ENCODE peak calls at places on chromosomes 1 and 21, in eight cellular contexts. S is hepatocyte, U is OCI-LY7, T is HCT116, A is GM23338, X is neural progenitor cell, K is PC-3, G is GM23248. Y is an unnamed sample. For H3K4me1, the result is how much of the 10 kb centered on the place peaks cover.

GRCh38 chr21:46111857-46112730 is 14.2 kb downstream of the COL6A2 start:
- DNase-seq in U (no peak), X (no peak), G (no peak), K (no peak), T (no peak), S (no peak), A (no peak), Y (no peak)

GRCh38 chr1:93713247-93713764 is 31.7 kb upstream of the BCAR3 start:
- DNase-seq in S (no peak), K (no peak), G (peak), U (no peak), X (no peak), T (no peak), A (no peak), Y (no peak)

GRCh38 chr1:40363721-40364120 is 9.8 kb upstream of the SMAP2 start:
- DNase-seq in U (peak), K (no peak), T (no peak), X (peak), S (no peak), G (peak), A (peak), Y (no peak)

GRCh38 chr1:37486680-37487618 is 12.6 kb downstream of the ZC3H12A start:
- DNase-seq in K (peak), T (peak), S (peak), U (peak), G (peak), X (peak), A (peak), Y (peak)

GRCh38 chr21:31235671-31236450 is 108.2 kb downstream of the TIAM1 start:
- DNase-seq in A (no peak), X (no peak), G (peak), K (peak), U (no peak), S (no peak), T (no peak), Y (no peak)

GRCh38 chr1:60765204-60765603 is 317.2 kb upstream of the NFIA start:
- DNase-seq in U (peak), X (peak), K (peak), S (peak), T (peak), A (peak), G (peak), Y (peak)

GRCh38 chr1:89451011-89451410 is 73.6 kb upstream of the LRRC8B start:
- DNase-seq in A (no peak), T (no peak), G (peak), K (peak), U (no peak), X (no peak), S (no peak), Y (peak)

GRCh38 chr1:30618335-30618747 is 105.0 kb downstream of the MATN1 start:
- DNase-seq in K (peak), U (no peak), T (peak), A (no peak), G (peak), X (no peak), S (peak), Y (no peak)

GRCh38 chr1:222754386-222755139 is 17.6 kb downstream of the FAM177B start:
- DNase-seq in U (no peak), X (no peak), T (no peak), K (peak), S (peak), A (no peak), G (peak), Y (no peak)

GRCh38 chr1:67166196-67166595 is at the start of gene IL23R:
- DNase-seq in A (no peak), G (no peak), X (no peak), T (no peak), S (no peak), K (no peak), U (no peak), Y (no peak)

GRCh38 chr1:228472655-228473054 is 14.5 kb upstream of the RNF187 start:
- DNase-seq in T (no peak), A (no peak), U (no peak), G (peak), S (no peak), K (no peak), X (no peak), Y (peak)

GRCh38 chr1:209072481-209072880 is 511.0 kb upstream of the CAMK1G start:
- DNase-seq in T (no peak), A (no peak), X (no peak), U (no peak), S (no peak), K (peak), G (no peak), Y (no peak)
- TF ChIP-seq EZH2phosphoT487 in T (no peak), A (no peak), X (no peak), U (no peak), S (no peak), K (no peak), G (no peak), Y (no peak)

DNA sequence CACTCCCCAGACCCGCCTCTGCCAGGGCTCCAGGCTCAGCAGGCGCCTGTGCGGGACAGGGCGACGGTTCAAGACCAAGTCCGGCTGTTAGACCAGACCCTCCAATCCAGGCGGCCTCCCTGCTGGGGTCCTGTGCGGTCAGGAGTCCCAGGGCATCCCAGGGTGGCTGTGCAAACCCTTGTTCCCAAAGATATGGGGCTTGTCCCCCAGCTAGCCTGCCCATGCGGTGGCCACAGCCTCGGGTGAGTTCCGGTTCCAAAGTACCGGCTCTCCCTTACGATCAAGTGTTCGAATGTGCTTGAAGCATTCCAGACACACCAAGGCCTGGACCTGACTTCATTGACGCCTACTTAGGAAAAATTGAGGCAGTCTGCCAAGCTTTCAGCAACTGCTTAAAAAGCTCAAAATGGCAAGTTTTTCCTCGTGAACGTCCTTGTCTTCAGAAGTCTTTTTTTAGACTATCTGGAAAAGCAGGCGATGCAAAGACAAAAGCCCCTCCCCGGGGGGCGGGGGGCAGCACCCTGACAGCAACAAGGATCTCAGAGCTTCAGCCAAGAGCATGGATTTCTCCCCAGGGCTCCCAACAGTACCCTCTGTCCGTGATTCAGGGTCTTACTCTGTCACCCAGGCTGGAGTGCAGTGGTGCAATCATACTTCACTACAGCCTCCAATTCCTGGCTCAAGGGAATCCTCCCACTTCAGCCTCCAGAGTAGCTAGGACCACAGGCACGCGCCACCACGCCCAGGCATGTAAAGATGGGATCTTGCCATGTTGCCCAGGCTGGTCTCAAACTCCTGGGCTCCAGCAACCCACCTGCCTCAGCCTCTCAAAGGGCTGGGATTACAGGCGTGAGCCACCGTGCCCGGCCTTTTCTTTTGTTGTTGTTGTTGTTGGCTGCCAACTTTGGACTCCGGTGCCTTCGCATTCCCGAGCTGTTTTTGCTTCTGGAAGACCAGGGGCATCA is 2.3 kb downstream of the FAAP20 start:
- DNase-seq in X (no peak), T (no peak), S (peak), K (no peak), A (no peak), G (peak), U (no peak), Y (no peak)
- H3K4me1 ChIP-seq in X (under half), T (under half), S (half or more), K (half or more), A (under half), G (under half), U (under half), Y (under half)

DNA sequence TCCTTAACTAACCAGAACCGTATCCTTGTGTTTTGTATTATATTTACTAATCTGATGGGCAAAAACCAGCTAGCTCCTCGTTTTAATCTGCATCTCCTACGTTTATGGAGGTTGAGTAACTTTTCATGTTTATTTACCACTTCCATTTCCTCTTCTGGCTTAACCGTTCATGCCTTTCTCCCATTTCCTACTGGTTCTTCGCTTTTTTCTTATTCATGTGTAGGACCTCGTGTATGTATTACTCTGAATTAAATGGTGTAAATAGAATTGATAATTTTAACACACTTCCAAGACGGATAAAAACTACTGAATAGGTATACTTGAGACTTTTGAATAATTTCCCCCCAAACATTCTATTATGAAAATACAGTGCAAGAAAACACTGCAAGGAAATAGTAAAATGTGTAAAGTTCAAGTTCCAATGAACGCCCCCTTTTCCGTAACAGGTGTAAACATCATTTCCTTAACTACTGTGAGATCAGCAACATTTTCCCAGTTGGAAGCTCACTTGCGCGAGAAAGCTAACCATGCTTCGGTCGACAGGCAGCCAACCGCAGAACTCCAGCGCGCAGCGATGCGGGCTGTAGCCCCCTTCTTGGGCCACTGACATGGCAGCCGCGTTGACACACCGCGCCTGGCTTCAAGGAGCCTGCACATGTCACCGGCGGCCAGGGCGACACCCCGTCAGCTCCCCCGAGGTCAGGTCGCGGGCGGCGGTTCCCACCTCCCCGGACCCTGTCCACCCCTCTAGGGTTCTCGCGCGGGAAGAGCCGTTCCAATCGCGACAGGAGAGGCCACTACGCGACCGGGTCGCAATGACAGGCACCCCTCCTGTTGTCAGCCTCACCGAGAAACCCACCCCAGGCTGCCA is 815 bp downstream of the EDEM3 start:
- DNase-seq in T (no peak), G (peak), X (peak), S (peak), K (peak), A (peak), U (peak), Y (peak)
- TF ChIP-seq EZH2phosphoT487 in T (no peak), G (no peak), X (no peak), S (no peak), K (no peak), A (no peak), U (no peak), Y (no peak)

DNA sequence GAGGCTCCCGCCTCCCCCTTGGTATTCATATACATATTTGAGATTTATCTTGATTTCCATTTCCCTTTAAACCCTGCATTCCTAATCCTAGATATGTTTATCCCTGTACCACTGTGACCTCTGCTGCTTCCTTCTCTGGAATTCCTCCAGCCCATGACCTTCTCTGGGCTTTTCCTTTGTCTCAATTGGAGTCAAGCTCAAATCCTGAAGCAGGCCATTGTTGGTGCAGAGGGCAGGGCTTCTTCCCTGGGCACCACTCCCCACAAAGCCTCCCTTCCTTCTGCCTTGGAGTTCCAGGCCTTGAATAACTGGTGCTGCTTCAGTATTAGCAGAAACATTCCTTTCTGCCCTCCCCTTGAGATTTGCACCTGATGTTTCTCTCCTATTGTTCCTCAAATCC is 296.9 kb downstream of the PBX1 start:
- DNase-seq in X (no peak), A (no peak), S (no peak), T (no peak), U (no peak), K (no peak), G (no peak), Y (no peak)
- H3K4me1 ChIP-seq in X (under half), A (under half), S (under half), T (under half), U (under half), K (under half), G (under half), Y (under half)

GRCh38 chr1:72648465-72648864 is 366.1 kb upstream of the NEGR1 start:
- DNase-seq in T (no peak), K (no peak), U (no peak), X (no peak), G (no peak), S (no peak), A (no peak), Y (no peak)
- TF ChIP-seq EZH2phosphoT487 in T (no peak), K (no peak), U (no peak), X (no peak), G (no peak), S (no peak), A (no peak), Y (no peak)

GRCh38 chr1:26302733-26303405 is 3.6 kb downstream of the UBXN11 start:
- DNase-seq in A (peak), U (no peak), S (no peak), G (peak), X (no peak), K (peak), T (no peak), Y (no peak)
- H3K4me1 ChIP-seq in A (under half), U (half or more), S (under half), G (under half), X (under half), K (under half), T (under half), Y (under half)